ENCODE peak calls at places on chromosomes 7 and 10, in four cellular contexts. W is transverse colon, F is prostate gland, I is K562. S is an unnamed sample.

GRCh38 chr7:139118234-139118802 is 8.8 kb upstream of the ZC3HAV1 start:
- DNase-seq in W (no peak), I (peak; percentile 90), F (no peak), S (no peak)

GRCh38 chr10:29915116-29915785 is 144.1 kb downstream of the JCAD start:
- DNase-seq in W (no peak), F (no peak), I (no peak), S (no peak)

GRCh38 chr10:49625411-49625810 is 11.6 kb downstream of the CHAT start:
- DNase-seq in W (no peak), I (no peak), F (no peak), S (no peak)

GRCh38 chr10:61970182-61971015 is 68.9 kb downstream of the ARID5B start:
- DNase-seq in F (no peak), W (no peak), I (no peak), S (no peak)

GRCh38 chr7:133987582-133987981 is 139.6 kb upstream of the LRGUK start:
- DNase-seq in F (no peak), W (no peak), I (no peak), S (no peak)

GRCh38 chr10:79380918-79381775 is 33.9 kb downstream of the PPIF start:
- DNase-seq in I (no peak), F (peak; percentile 3), W (peak; percentile 5), S (peak; percentile 22)

GRCh38 chr10:120414946-120415345 is 42.1 kb upstream of the PLPP4 start:
- DNase-seq in F (no peak), W (no peak), I (no peak), S (no peak)

GRCh38 chr7:91064938-91065337 is 199.3 kb upstream of the FZD1 start:
- DNase-seq in F (no peak), I (no peak), W (no peak), S (no peak)

GRCh38 chr10:48604408-48605263 is at the start of gene ARHGAP22:
- DNase-seq in W (peak; percentile 29), F (no peak), I (peak; percentile 27), S (no peak)

GRCh38 chr10:125840955-125841354 is 17.6 kb downstream of the BCCIP start:
- DNase-seq in F (no peak), I (no peak), W (no peak), S (no peak)

GRCh38 chr10:15211464-15211979 is 43.0 kb upstream of the NMT2 start:
- DNase-seq in W (no peak), I (no peak), F (no peak), S (no peak)

GRCh38 chr10:53619678-53620077 is 847.1 kb upstream of the MBL2 start:
- DNase-seq in F (no peak), I (no peak), W (no peak), S (no peak)

GRCh38 chr7:104267701-104268368 is 60.0 kb upstream of the ORC5 start:
- DNase-seq in W (no peak), F (no peak), I (no peak), S (no peak)

GRCh38 chr7:150314639-150315239 is 8.4 kb upstream of the LRRC61 start:
- DNase-seq in W (no peak), F (no peak), I (peak; percentile 27), S (no peak)

GRCh38 chr7:80411621-80412020 is 100.2 kb downstream of the GNAT3 start:
- DNase-seq in F (no peak), W (no peak), I (no peak), S (no peak)

GRCh38 chr10:122154733-122155366 is 116.2 kb upstream of the BTBD16 start:
- DNase-seq in I (no peak), W (no peak), F (peak; percentile 88), S (no peak)

GRCh38 chr10:17838080-17838634 is 29.0 kb downstream of the MRC1 start:
- DNase-seq in F (no peak), I (no peak), W (no peak), S (no peak)

GRCh38 chr7:143362126-143362961 is at the start of gene FAM131B:
- DNase-seq in F (no peak), W (no peak), I (no peak), S (no peak)

GRCh38 chr7:142441074-142441403 is 183.2 kb upstream of the PRSS58 start:
- DNase-seq in F (no peak), W (no peak), I (no peak), S (no peak)

GRCh38 chr10:129079705-129080104 is 387.3 kb upstream of the MGMT start:
- DNase-seq in F (no peak), W (peak; percentile 22), I (no peak), S (no peak)

GRCh38 chr10:67763499-67764011 is 67.6 kb upstream of the CTNNA3 start:
- DNase-seq in F (peak; percentile 52), I (no peak), W (peak; percentile 75), S (peak; percentile 72)

GRCh38 chr10:79390551-79391229 is 43.4 kb downstream of the PPIF start:
- DNase-seq in F (no peak), I (peak; percentile 90), W (peak; percentile 28), S (peak; percentile 21)

GRCh38 chr10:110006358-110007170 is 1.2 kb upstream of the ADD3 start:
- DNase-seq in I (peak; percentile 45), W (peak; percentile 48), F (no peak), S (peak; percentile 30)

DNA sequence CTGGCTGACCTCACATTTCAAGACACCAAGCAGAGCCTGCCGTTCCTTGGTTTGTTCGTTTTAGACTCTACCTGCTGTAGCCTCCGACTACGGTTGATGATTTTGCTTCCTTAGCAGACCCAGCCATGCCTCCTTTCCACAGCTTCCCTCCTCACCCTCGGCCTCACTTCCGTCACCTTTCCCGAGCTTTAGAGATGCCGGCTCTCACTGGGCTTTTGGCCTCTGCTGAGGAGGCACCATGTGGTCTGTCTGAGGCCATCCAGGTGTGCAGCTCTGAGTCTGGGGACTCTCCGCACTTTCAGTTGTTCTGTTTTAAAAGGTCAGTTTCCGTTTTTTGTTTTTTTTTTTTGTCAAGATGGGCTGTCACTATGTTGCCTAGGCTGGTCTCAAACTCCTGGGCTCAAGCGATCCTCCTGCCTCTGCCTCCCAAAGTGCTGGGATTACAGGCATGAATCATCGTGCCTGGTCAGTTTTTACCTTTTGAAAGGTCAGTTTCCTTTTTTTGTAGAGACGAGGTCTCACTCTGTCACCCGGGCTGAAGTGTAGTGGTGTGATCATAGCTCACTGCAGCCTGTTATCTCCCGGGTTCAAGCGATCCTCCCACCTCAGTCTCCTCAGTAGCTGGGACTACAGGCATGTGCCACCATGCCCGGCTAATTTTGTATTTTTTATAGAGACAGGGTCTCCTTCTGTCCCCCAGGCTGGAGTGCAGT is 11.7 kb downstream of the ORAI2 start:
- DNase-seq in I (peak; percentile 65), F (no peak), W (peak; percentile 54), S (no peak)
- TF ChIP-seq POLR2AphosphoS5 in I (no peak), F (no peak), W (no peak), S (no peak)

DNA sequence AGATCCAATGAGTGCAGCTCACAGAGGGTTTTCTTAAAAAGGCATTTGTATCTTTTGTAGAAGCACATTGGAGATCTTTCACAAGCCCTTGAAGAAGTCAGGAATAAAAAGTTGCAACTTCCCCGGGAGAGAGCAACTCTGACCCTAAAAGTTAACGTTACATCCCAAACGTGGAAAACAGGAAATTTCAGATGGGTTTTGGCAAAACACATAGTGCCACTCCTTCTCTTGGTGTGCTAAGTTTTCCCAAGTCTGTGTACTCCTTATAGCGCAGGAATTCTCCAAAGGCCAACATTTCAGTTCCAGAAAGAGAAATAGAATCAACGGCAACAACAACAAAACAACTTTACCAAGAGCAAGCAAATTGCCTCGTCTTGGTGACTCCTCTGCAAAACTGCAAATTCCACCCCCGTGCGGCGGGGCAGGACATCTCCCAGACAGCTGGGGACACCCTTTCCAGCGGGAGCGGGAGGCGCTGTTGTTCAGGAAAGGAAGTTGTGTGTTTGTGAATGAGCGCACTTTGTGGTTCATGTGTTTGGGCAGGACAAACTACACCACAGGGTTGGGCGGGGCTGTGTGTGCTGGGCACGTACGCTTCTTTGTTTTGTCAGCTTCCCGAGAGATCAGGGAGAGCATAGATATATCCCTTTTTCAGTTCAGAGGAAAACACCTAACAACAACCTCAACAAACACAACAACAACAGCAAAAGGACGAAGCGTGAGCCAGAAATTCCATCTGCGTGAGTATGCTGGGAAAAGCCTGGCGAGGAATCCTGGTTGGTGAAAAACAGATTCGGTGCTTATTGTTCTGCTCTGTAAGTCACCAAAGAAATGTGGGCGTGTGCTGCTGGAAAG is 294.7 kb upstream of the PITRM1 start:
- DNase-seq in W (peak; percentile 73), I (peak; percentile 24), F (peak; percentile 68), S (peak; percentile 55)
- TF ChIP-seq CTCF in W (no peak), I (peak; percentile 65), F (no peak), S (no peak)

GRCh38 chr7:39624935-39625694 is 1.7 kb downstream of the RALA start:
- DNase-seq in W (no peak), F (no peak), I (peak; percentile 42), S (no peak)

GRCh38 chr7:39621784-39622411 is 1.5 kb upstream of the RALA start:
- DNase-seq in I (peak; percentile 56), W (no peak), F (no peak), S (no peak)

GRCh38 chr7:39624202-39624807 is 933 bp downstream of the RALA start:
- DNase-seq in W (no peak), I (peak; percentile 59), F (peak; percentile 17), S (no peak)

GRCh38 chr7:39622609-39623311 is 612 bp upstream of the RALA start:
- DNase-seq in I (no peak), W (no peak), F (no peak), S (no peak)

DNA sequence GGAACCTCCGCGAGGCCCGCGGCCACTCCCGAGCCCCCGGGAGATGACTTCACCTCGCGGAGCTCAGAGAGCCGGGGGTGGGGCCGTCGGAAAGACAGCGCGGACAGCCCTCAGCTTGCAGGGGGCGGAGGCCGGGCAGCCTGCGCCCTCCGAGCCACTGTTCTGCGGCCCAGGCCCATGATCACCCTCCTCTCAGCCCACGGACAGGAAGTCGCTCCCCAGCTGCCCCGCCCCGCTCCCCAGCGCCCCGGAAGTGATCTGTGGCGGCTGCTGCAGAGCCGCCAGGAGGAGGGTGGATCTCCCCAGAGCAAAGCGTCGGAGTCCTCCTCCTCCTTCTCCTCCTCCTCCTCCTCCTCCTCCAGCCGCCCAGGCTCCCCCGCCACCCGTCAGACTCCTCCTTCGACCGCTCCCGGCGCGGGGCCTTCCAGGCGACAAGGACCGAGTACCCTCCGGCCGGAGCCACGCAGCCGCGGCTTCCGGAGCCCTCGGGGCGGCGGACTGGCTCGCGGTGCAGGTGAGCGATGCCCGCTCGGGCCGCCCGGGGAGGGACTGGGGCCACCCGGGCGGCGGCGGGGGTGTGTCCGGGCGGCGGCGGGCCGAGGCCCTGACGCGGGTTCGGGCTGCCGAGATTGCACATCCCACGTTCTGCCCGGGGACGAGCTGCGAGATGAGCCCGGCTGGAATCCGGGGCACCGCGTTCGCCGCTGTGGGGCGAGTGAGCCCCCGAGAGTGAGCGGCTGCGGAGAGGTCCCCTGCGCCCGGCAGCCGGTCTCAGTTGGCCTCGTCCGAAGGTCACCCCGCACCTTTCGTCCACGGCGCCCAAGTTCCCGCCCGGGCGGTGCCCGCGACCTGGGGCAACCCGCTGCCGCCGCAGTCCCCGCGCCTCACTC is at the start of gene RALA:
- DNase-seq in W (peak; percentile 95), F (peak; percentile 91), I (peak; percentile 95), S (peak; percentile 90)
- TF ChIP-seq POLR2A in W (peak; percentile 85), F (peak; percentile 82), I (peak; percentile 91), S (no peak)

GRCh38 chr7:130945411-130945811 is 211.4 kb upstream of the KLF14 start:
- DNase-seq in F (no peak), W (no peak), I (no peak), S (no peak)
- TF ChIP-seq POLR2AphosphoS5 in F (no peak), W (no peak), I (no peak), S (no peak)

GRCh38 chr7:112749775-112750174 is 40.4 kb downstream of the TMEM168 start:
- DNase-seq in W (no peak), I (peak; percentile 16), F (no peak), S (no peak)
- TF ChIP-seq CTCF in W (no peak), I (peak; percentile 55), F (no peak), S (no peak)